ENCODE peak calls at places on chromosomes 3 and 15, in four cellular contexts. U, W, V and I are unnamed samples.

GRCh38 chr15:98671060-98672008 is 23.0 kb downstream of the IGF1R start:
- DNase-seq in U (no peak), V (no peak), W (no peak), I (peak)

GRCh38 chr3:73516656-73517055 is 108.1 kb downstream of the PDZRN3 start:
- DNase-seq in W (no peak), U (no peak), V (no peak), I (no peak)

GRCh38 chr15:66884661-66885237 is 180.7 kb upstream of the SMAD3 start:
- DNase-seq in U (no peak), W (no peak), V (no peak), I (no peak)

GRCh38 chr15:26771917-26772587 is 814 bp downstream of the GABRB3 start:
- DNase-seq in U (no peak), W (no peak), V (peak), I (no peak)

GRCh38 chr3:13484861-13485590 is 4.9 kb downstream of the HDAC11 start:
- DNase-seq in V (no peak), W (no peak), U (no peak), I (peak)

GRCh38 chr15:88090406-88091085 is 166.0 kb downstream of the NTRK3 start:
- DNase-seq in W (no peak), V (no peak), U (no peak), I (no peak)

GRCh38 chr3:184910664-184911063 is 98.7 kb downstream of the VPS8 start:
- DNase-seq in U (no peak), V (no peak), W (no peak), I (no peak)

GRCh38 chr3:172189987-172190603 is 150.7 kb downstream of the FNDC3B start:
- DNase-seq in V (no peak), W (no peak), U (no peak), I (no peak)

GRCh38 chr15:43488790-43489585 is 4.0 kb downstream of the TP53BP1 start:
- DNase-seq in U (no peak), V (no peak), W (no peak), I (no peak)

GRCh38 chr15:37019479-37020433 is 80.6 kb downstream of the MEIS2 start:
- DNase-seq in V (no peak), W (no peak), U (no peak), I (no peak)

GRCh38 chr15:100457201-100457600 is 71.5 kb downstream of the CERS3 start:
- DNase-seq in V (no peak), W (no peak), U (no peak), I (no peak)

GRCh38 chr3:172770382-172770781 is 19.9 kb downstream of the ECT2 start:
- DNase-seq in W (no peak), U (no peak), V (no peak), I (no peak)

GRCh38 chr3:70309591-70309990 is 2.8 kb downstream of the MDFIC2 start:
- DNase-seq in W (no peak), U (no peak), V (no peak), I (no peak)

GRCh38 chr3:70310809-70311208 is 1.6 kb downstream of the MDFIC2 start:
- DNase-seq in U (no peak), W (no peak), V (no peak), I (no peak)

GRCh38 chr3:70312336-70312735 is at the start of gene MDFIC2:
- DNase-seq in W (no peak), V (no peak), U (no peak), I (no peak)

DNA sequence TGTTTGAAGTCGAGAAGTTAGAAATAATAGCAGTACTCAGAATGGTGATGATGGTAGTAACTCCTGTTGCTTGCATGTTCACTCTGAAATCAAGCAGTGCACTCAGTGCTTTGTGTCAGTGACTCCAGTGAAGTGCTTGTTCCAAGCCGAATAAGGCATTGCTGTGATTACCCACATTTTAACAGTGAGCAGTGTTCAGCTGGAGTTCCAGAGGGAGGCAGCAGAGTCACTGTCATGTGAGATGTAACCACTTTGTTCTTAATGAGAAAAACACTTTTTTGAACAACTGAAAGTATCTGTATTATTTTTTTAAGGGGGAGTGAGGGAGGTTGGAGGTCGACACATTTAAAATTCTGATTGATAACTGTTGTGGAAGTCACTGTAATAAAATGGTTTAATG is 3.7 kb downstream of the MDFIC2 start:
- DNase-seq in U (no peak), V (peak), W (no peak), I (peak)
- TF ChIP-seq CTCF in U (no peak), V (peak), W (no peak), I (no peak)

GRCh38 chr3:183381179-183381578 is 47.2 kb downstream of the MCF2L2 start:
- DNase-seq in V (no peak), W (no peak), U (no peak), I (peak)
- TF ChIP-seq CTCF in V (no peak), W (no peak), U (no peak), I (no peak)

GRCh38 chr3:139319428-139320402 is 24.1 kb upstream of the MRPS22 start:
- DNase-seq in U (no peak), V (peak), W (no peak), I (peak)
- TF ChIP-seq CTCF in U (peak), V (peak), W (peak), I (peak)

GRCh38 chr3:153897842-153898241 is 223.3 kb upstream of the ARHGEF26 start:
- DNase-seq in V (no peak), W (no peak), U (no peak), I (no peak)

GRCh38 chr3:153897025-153897723 is 224.0 kb upstream of the ARHGEF26 start:
- DNase-seq in U (no peak), V (no peak), W (no peak), I (no peak)

GRCh38 chr3:153901152-153901551 is 220.0 kb upstream of the ARHGEF26 start:
- DNase-seq in U (no peak), V (no peak), W (no peak), I (no peak)

GRCh38 chr3:153894857-153895256 is 226.3 kb upstream of the ARHGEF26 start:
- DNase-seq in W (no peak), V (no peak), U (no peak), I (no peak)

GRCh38 chr3:153896197-153896596 is 225.0 kb upstream of the ARHGEF26 start:
- DNase-seq in V (no peak), U (no peak), W (no peak), I (no peak)
- TF ChIP-seq CTCF in V (no peak), U (no peak), W (no peak), I (no peak)

GRCh38 chr3:49124991-49125670 is 4.5 kb upstream of the USP19 start:
- DNase-seq in V (peak), W (no peak), U (no peak), I (no peak)
- TF ChIP-seq CTCF in V (no peak), W (no peak), U (no peak), I (no peak)

DNA sequence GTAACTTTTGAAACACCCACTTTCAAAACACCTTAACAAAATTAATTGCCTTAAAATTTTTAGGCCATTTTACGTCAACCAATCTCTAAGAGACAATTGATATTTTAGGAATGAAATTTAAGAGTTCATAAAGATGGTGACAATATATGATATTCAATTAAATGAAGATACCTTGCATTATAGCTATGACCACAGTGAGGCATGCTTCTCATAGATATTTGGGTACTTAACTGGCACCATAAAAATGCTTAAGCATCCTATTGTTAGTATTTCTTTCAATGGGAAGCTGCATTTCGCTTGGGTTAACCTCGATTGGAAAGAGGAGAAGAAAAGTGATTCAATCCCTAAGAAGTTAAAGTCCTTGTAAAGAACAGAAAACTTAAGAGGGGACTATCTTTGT is 209.0 kb downstream of the GAP43 start:
- DNase-seq in V (no peak), U (no peak), W (no peak), I (no peak)
- TF ChIP-seq CTCF in V (no peak), U (no peak), W (no peak), I (no peak)

GRCh38 chr3:44988073-44988472 is 12.0 kb downstream of the EXOSC7 start:
- DNase-seq in U (no peak), W (no peak), V (no peak), I (peak)
- TF ChIP-seq CTCF in U (peak), W (peak), V (peak), I (peak)

DNA sequence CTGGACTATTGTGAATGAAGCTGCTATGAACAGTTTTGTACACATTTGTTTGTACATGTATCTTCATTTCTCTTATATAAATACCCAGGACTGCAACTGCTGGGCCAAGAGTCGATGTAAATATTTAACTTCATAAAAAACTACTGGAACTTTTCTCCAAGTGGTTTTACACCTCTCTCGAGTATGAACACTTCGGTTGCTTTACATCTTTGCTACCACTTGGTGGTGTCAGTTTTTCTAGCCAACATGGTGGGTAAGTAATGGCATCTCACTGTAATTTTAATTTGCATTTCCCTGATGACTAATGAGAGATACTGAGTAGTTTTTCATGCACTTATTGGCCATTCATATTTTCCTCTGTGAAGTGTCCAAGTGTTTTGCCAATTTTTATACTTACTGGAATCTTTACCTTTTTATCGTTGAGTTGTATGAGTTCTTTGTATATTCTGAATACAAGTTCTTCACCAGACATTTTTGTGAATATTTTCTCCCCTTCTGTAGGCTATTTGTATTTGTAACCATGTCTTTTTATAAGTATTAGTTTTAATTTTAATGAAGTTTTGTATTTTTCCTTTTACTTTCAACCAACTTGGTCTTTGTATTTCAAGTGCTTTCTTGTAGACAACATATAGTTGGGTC is 44.4 kb downstream of the PCOLCE2 start:
- DNase-seq in U (peak), V (no peak), W (no peak), I (peak)
- TF ChIP-seq CTCF in U (peak), V (peak), W (peak), I (peak)